ENCODE peak calls at places on chromosomes 12 and 14, in five cellular contexts. A is GM23248, M is testis, Y is tibial nerve, R is transverse colon. W is an unnamed sample. For H3K9me3 and H3K4me1, the result is how much of the 10 kb centered on the place peaks cover.

GRCh38 chr12:122422769-122423257 is 344 bp upstream of the CLIP1 start:
- DNase-seq in A (peak), M (peak), Y (no peak), R (peak), W (peak)

GRCh38 chr12:124428792-124429281 is 133.9 kb downstream of the RFLNA start:
- DNase-seq in A (peak), M (no peak), Y (no peak), R (no peak), W (no peak)

GRCh38 chr12:8088574-8088973 is 6.5 kb downstream of the NECAP1 start:
- DNase-seq in A (no peak), M (no peak), Y (no peak), R (peak), W (no peak)

GRCh38 chr12:121992059-121992879 is 29.4 kb upstream of the BCL7A start:
- DNase-seq in A (peak), M (no peak), Y (no peak), R (no peak), W (peak)

GRCh38 chr12:113208041-113208934 is 13.0 kb upstream of the TPCN1 start:
- DNase-seq in A (peak), M (no peak), Y (no peak), R (peak), W (peak)

GRCh38 chr12:69999561-69999960 is 174.5 kb downstream of the MYRFL start:
- DNase-seq in A (no peak), M (no peak), Y (no peak), R (no peak), W (no peak)

GRCh38 chr12:131914179-131914702 is 14.8 kb upstream of the PUS1 start:
- DNase-seq in A (no peak), M (no peak), Y (no peak), R (no peak), W (no peak)

GRCh38 chr14:105388110-105388951 is 10.0 kb upstream of the TEX22 start:
- DNase-seq in A (no peak), M (no peak), Y (no peak), R (no peak), W (no peak)

GRCh38 chr14:92248638-92249037 is 74.3 kb upstream of the SLC24A4 start:
- DNase-seq in A (no peak), M (no peak), Y (no peak), R (no peak), W (no peak)

GRCh38 chr14:64741200-64741599 is 37.0 kb downstream of the PLEKHG3 start:
- DNase-seq in A (no peak), M (no peak), Y (no peak), R (no peak), W (no peak)

GRCh38 chr14:64746298-64747250 is 42.4 kb downstream of the PLEKHG3 start:
- DNase-seq in A (no peak), M (no peak), Y (no peak), R (no peak), W (no peak)

GRCh38 chr14:64745511-64746041 is 41.4 kb downstream of the PLEKHG3 start:
- DNase-seq in A (no peak), M (no peak), Y (no peak), R (no peak), W (no peak)

GRCh38 chr14:64741961-64742360 is 37.7 kb downstream of the PLEKHG3 start:
- DNase-seq in A (no peak), M (no peak), Y (no peak), R (no peak), W (no peak)

DNA sequence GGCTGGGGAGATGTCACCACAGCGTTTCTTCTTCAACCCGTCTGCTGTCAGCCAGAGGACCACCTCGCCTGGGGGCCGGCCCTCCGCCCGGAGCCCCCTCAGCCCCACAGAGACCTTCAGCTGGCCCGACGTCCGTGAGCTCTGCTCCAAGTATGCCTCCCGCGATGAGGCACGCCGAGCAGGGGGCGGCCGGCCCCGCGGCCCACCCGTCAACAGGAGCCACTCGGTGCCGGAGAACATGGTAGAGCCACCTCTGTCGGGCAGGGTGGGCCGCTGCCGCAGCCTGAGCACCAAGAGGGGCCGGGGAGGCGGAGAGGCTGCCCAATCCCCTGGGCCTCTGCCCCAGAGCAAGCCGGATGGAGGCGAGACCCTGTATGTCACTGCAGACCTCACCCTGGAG is 38.8 kb downstream of the PLEKHG3 start:
- DNase-seq in A (no peak), M (no peak), Y (no peak), R (no peak), W (no peak)
- H3K9me3 ChIP-seq in A (under half), M (under half), Y (under half), R (under half), W (under half)

GRCh38 chr14:32621585-32621984 is 292.5 kb downstream of the AKAP6 start:
- DNase-seq in A (no peak), M (no peak), Y (no peak), R (no peak), W (no peak)
- H3K4me1 ChIP-seq in A (under half), M (under half), Y (under half), R (under half), W (under half)

DNA sequence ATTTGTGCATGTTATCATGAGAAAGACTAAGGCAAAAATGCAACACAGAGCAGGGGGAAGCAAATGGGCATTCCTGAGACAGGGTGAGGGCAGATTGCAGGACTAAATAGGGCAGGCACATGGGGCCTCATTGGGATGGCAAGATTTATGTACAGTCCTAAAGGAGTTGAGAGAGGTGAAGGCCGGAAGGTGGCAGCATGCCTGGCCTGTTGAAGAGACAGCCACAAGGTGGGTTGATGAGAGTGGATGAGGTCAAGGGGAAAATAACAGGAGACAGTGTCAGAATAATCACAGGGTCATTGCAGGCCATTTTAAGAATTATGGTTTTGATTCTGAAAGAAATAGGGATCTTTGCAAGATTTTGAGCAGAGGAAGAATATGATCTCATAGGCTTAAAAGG is 21.0 kb downstream of the PAH start:
- DNase-seq in A (no peak), M (no peak), Y (no peak), R (no peak), W (no peak)
- H3K27ac ChIP-seq in A (no peak), M (no peak), Y (no peak), R (no peak), W (no peak)

DNA sequence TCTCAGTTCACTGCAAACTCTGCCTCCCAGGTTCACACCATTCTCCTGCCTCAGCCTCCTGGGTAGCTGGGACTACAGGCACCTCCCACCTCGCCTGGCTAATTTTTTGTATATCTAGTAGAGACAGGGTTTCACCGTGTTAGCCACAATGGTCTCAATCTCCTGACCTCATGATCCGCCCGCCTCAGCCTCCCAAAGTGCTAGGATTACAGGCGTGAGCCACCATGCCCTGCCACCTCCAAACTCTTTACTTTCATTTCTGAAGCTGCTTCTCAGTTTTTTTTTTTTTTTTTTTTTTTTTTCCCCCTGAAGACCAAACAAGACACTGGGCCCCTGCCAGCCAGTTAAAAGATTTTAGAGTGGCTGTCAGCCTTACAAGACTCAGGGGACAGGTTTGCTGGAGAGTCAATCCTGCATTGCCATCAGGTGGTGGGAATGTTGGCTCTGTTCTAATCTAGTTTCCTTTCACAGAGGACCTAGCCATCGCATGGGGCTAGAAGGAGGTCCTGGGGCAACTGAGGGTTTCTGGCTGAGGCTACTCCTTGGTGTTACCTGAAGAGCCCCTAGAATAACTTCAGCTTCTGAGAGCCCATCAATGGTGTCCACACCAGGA is 37.4 kb upstream of the HIGD1C start:
- DNase-seq in A (no peak), M (no peak), Y (no peak), R (no peak), W (no peak)
- H3K9me3 ChIP-seq in A (under half), M (under half), Y (half or more), R (under half), W (under half)

GRCh38 chr12:57834086-57834876 is 12.2 kb downstream of the CTDSP2 start:
- DNase-seq in A (no peak), M (no peak), Y (no peak), R (no peak), W (peak)

GRCh38 chr12:57835366-57836288 is 10.9 kb downstream of the CTDSP2 start:
- DNase-seq in A (peak), M (peak), Y (no peak), R (no peak), W (peak)

GRCh38 chr12:57832966-57833365 is 13.6 kb downstream of the CTDSP2 start:
- DNase-seq in A (peak), M (no peak), Y (no peak), R (no peak), W (no peak)

GRCh38 chr12:57836442-57837375 is 9.8 kb downstream of the CTDSP2 start:
- DNase-seq in A (peak), M (peak), Y (peak), R (peak), W (no peak)

GRCh38 chr12:57833672-57834071 is 12.9 kb downstream of the CTDSP2 start:
- DNase-seq in A (no peak), M (no peak), Y (no peak), R (no peak), W (peak)
- H3K4me1 ChIP-seq in A (half or more), M (half or more), Y (half or more), R (half or more), W (half or more)

DNA sequence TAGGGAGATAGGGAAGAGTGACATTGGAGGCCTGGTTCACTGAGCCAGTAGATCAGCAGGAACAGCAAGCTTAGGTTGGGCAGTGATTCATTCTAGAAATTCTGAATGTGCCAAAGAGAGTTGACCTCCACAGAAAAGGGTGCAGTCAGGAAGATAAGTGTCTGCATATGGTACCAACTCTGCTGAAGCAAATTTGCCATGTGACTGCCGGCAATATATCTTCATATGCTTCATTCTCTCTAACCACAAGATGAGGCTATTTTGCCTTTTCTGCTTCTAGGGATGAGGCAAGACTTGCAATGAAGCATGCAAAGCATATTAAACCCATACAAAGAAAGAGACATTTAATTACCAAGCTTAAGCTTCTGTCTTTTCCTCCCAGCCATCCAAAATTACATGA is 13.6 kb downstream of the CCDC198 start:
- DNase-seq in A (peak), M (no peak), Y (no peak), R (no peak), W (no peak)
- H3K27ac ChIP-seq in A (peak), M (no peak), Y (no peak), R (no peak), W (no peak)

GRCh38 chr12:94735985-94736384 is 85.6 kb upstream of the TMCC3 start:
- DNase-seq in A (no peak), M (no peak), Y (no peak), R (no peak), W (no peak)
- H3K9me3 ChIP-seq in A (under half), M (under half), Y (under half), R (under half), W (under half)

GRCh38 chr14:97306785-97307246 is 509.6 kb downstream of the VRK1 start:
- DNase-seq in A (no peak), M (no peak), Y (no peak), R (no peak), W (peak)
- H3K4me1 ChIP-seq in A (under half), M (under half), Y (under half), R (under half), W (under half)